ENCODE peak calls at places on chromosomes 11 and 22, in seven cellular contexts. One of them, this sample, is unnamed.

GRCh38 chr11:96648991-96649390 is 259.2 kb downstream of the JRKL start:
- DNase-seq in brain microvascular endothelial cell: no peak
- DNase-seq in GM23248: no peak
- DNase-seq in NCI-H1105: no peak
- DNase-seq in MM.1S: no peak
- DNase-seq in iris pigment epithelial cell: no peak
- DNase-seq in myocyte: peak
- DNase-seq in this sample: no peak

GRCh38 chr22:46267431-46268279 is at the start of gene TTC38:
- DNase-seq in myocyte: peak
- DNase-seq in GM23248: peak
- DNase-seq in NCI-H1105: peak
- DNase-seq in brain microvascular endothelial cell: peak
- DNase-seq in MM.1S: peak
- DNase-seq in iris pigment epithelial cell: peak
- DNase-seq in this sample: peak

GRCh38 chr11:18371279-18371678 is 23.1 kb upstream of the LDHA start:
- DNase-seq in iris pigment epithelial cell: peak
- DNase-seq in brain microvascular endothelial cell: peak
- DNase-seq in GM23248: no peak
- DNase-seq in myocyte: no peak
- DNase-seq in NCI-H1105: no peak
- DNase-seq in MM.1S: no peak
- DNase-seq in this sample: no peak

GRCh38 chr11:34161812-34162506 is 56.5 kb downstream of the NAT10 start:
- DNase-seq in brain microvascular endothelial cell: peak
- DNase-seq in GM23248: peak
- DNase-seq in MM.1S: no peak
- DNase-seq in NCI-H1105: no peak
- DNase-seq in iris pigment epithelial cell: peak
- DNase-seq in myocyte: peak
- DNase-seq in this sample: no peak

GRCh38 chr22:27312567-27313507 is 488.7 kb downstream of the MN1 start:
- DNase-seq in brain microvascular endothelial cell: peak
- DNase-seq in NCI-H1105: no peak
- DNase-seq in iris pigment epithelial cell: no peak
- DNase-seq in myocyte: no peak
- DNase-seq in MM.1S: no peak
- DNase-seq in GM23248: no peak
- DNase-seq in this sample: no peak

GRCh38 chr11:19228956-19229355 is 11.8 kb downstream of the E2F8 start:
- DNase-seq in myocyte: peak
- DNase-seq in brain microvascular endothelial cell: no peak
- DNase-seq in GM23248: no peak
- DNase-seq in iris pigment epithelial cell: no peak
- DNase-seq in NCI-H1105: no peak
- DNase-seq in MM.1S: no peak
- DNase-seq in this sample: no peak

GRCh38 chr11:124170801-124171586 is 12.2 kb upstream of the OR10D3 start:
- DNase-seq in brain microvascular endothelial cell: no peak
- DNase-seq in iris pigment epithelial cell: no peak
- DNase-seq in MM.1S: no peak
- DNase-seq in NCI-H1105: no peak
- DNase-seq in myocyte: no peak
- DNase-seq in GM23248: no peak
- DNase-seq in this sample: no peak

GRCh38 chr22:43894122-43894521 is 2.3 kb upstream of the PNPLA5 start:
- DNase-seq in NCI-H1105: no peak
- DNase-seq in myocyte: no peak
- DNase-seq in GM23248: no peak
- DNase-seq in MM.1S: no peak
- DNase-seq in brain microvascular endothelial cell: no peak
- DNase-seq in iris pigment epithelial cell: no peak
- DNase-seq in this sample: no peak

GRCh38 chr11:93072236-93072635 is 102.8 kb downstream of the MTNR1B start:
- DNase-seq in myocyte: no peak
- DNase-seq in MM.1S: no peak
- DNase-seq in iris pigment epithelial cell: no peak
- DNase-seq in NCI-H1105: no peak
- DNase-seq in brain microvascular endothelial cell: no peak
- DNase-seq in GM23248: no peak
- DNase-seq in this sample: no peak

GRCh38 chr11:67417425-67417824 is 1.9 kb downstream of the CARNS1 start:
- DNase-seq in myocyte: no peak
- DNase-seq in NCI-H1105: no peak
- DNase-seq in brain microvascular endothelial cell: no peak
- DNase-seq in GM23248: no peak
- DNase-seq in MM.1S: no peak
- DNase-seq in iris pigment epithelial cell: no peak
- DNase-seq in this sample: no peak

This sample was measured in GM03348.